ENCODE peak calls at places on chromosomes 16 and 17, in six cellular contexts. X, B, I, Q, Z and G are unnamed samples.
A peak's percentile ranks its signal among the peaks of the same experiment; 100 is the strongest.

GRCh38 chr17:5526821-5527598 is 40.6 kb downstream of the MIS12 start:
- DNase-seq in X (peak; percentile 75), B (no peak), I (no peak), Q (peak; percentile 70), Z (peak; percentile 28), G (peak; percentile 84)

GRCh38 chr16:70493863-70494770 is 29.2 kb downstream of the COG4 start:
- DNase-seq in X (no peak), B (no peak), I (no peak), Q (no peak), Z (no peak), G (no peak)

GRCh38 chr17:78675836-78676235 is 98.6 kb upstream of the DNAH17 start:
- DNase-seq in X (no peak), B (no peak), I (no peak), Q (no peak), Z (no peak), G (no peak)

GRCh38 chr17:72171703-72172670 is 51.2 kb downstream of the SOX9 start:
- DNase-seq in X (no peak), B (no peak), I (no peak), Q (no peak), Z (no peak), G (no peak)

GRCh38 chr16:9134739-9135138 is 43.3 kb downstream of the HAPSTR1 start:
- DNase-seq in X (peak; percentile 29), B (no peak), I (peak; percentile 79), Q (peak; percentile 82), Z (peak; percentile 15), G (no peak)

GRCh38 chr17:72587156-72587555 is 466.3 kb downstream of the SOX9 start:
- DNase-seq in X (no peak), B (no peak), I (no peak), Q (no peak), Z (no peak), G (no peak)

GRCh38 chr17:27348196-27348595 is 54.3 kb downstream of the WSB1 start:
- DNase-seq in X (no peak), B (no peak), I (no peak), Q (no peak), Z (no peak), G (no peak)

GRCh38 chr17:48510761-48511604 is 19.8 kb downstream of the HOXB1 start:
- DNase-seq in X (no peak), B (peak; percentile 73), I (no peak), Q (no peak), Z (no peak), G (no peak)

GRCh38 chr16:73040735-73041402 is 7.1 kb downstream of the ZFHX3 start:
- DNase-seq in X (no peak), B (no peak), I (no peak), Q (no peak), Z (no peak), G (no peak)

GRCh38 chr17:74814453-74814852 is 38.3 kb upstream of the NAT9 start:
- DNase-seq in X (no peak), B (no peak), I (no peak), Q (peak; percentile 72), Z (no peak), G (no peak)

GRCh38 chr17:57407287-57408063 is 151.2 kb downstream of the MSI2 start:
- DNase-seq in X (no peak), B (no peak), I (no peak), Q (no peak), Z (no peak), G (no peak)

GRCh38 chr16:87948735-87949070 is 2.5 kb upstream of the BANP start:
- DNase-seq in X (no peak), B (no peak), I (no peak), Q (no peak), Z (no peak), G (no peak)

GRCh38 chr17:73481672-73482071 is 162.6 kb downstream of the SDK2 start:
- DNase-seq in X (no peak), B (no peak), I (no peak), Q (no peak), Z (no peak), G (no peak)

GRCh38 chr16:3155181-3155580 is 20.4 kb downstream of the ZNF213 start:
- DNase-seq in X (no peak), B (no peak), I (no peak), Q (no peak), Z (no peak), G (no peak)

GRCh38 chr17:11238710-11239109 is 2.3 kb upstream of the SHISA6 start:
- DNase-seq in X (no peak), B (no peak), I (no peak), Q (no peak), Z (no peak), G (no peak)

GRCh38 chr16:47887496-47887895 is 268.3 kb downstream of the ABCC12 start:
- DNase-seq in X (no peak), B (no peak), I (no peak), Q (no peak), Z (no peak), G (no peak)

GRCh38 chr16:81313731-81314602 is 795 bp upstream of the GAN start:
- DNase-seq in X (no peak), B (no peak), I (peak; percentile 48), Q (peak; percentile 43), Z (no peak), G (no peak)

GRCh38 chr17:39404542-39405378 is 3.3 kb upstream of the FBXL20 start:
- DNase-seq in X (no peak), B (no peak), I (no peak), Q (no peak), Z (peak; percentile 19), G (no peak)

GRCh38 chr16:81500833-81501521 is 56.4 kb downstream of the CMIP start:
- DNase-seq in X (no peak), B (no peak), I (no peak), Q (no peak), Z (no peak), G (no peak)

GRCh38 chr17:73030501-73030911 is 62.0 kb downstream of the SLC39A11 start:
- DNase-seq in X (no peak), B (no peak), I (no peak), Q (no peak), Z (no peak), G (no peak)

GRCh38 chr16:78530283-78530682 is 430.8 kb downstream of the WWOX start:
- DNase-seq in X (no peak), B (no peak), I (no peak), Q (no peak), Z (no peak), G (no peak)

GRCh38 chr17:58315281-58315711 is 13.3 kb downstream of the TSPOAP1 start:
- DNase-seq in X (no peak), B (no peak), I (peak; percentile 23), Q (peak; percentile 16), Z (no peak), G (no peak)

GRCh38 chr17:58391302-58391984 is 25.9 kb downstream of the RNF43 start:
- DNase-seq in X (peak; percentile 100), B (no peak), I (no peak), Q (peak; percentile 75), Z (peak; percentile 34), G (no peak)

GRCh38 chr17:79874329-79874981 is 35.2 kb upstream of the CBX4 start:
- DNase-seq in X (peak; percentile 72), B (no peak), I (no peak), Q (peak; percentile 80), Z (peak; percentile 62), G (no peak)
- TF ChIP-seq SIN3A in X (no peak), B (no peak), I (no peak), Q (no peak), Z (no peak), G (no peak)

GRCh38 chr17:44094701-44095387 is 24.3 kb downstream of the G6PC3 start:
- DNase-seq in X (no peak), B (no peak), I (no peak), Q (no peak), Z (no peak), G (no peak)

GRCh38 chr17:44097110-44097810 is 26.2 kb downstream of the HDAC5 start:
- DNase-seq in X (no peak), B (no peak), I (no peak), Q (no peak), Z (peak; percentile 34), G (no peak)

GRCh38 chr17:44095388-44095646 is 24.8 kb downstream of the G6PC3 start:
- DNase-seq in X (no peak), B (no peak), I (no peak), Q (no peak), Z (peak; percentile 77), G (no peak)

GRCh38 chr17:44093231-44093900 is 22.8 kb downstream of the G6PC3 start:
- DNase-seq in X (no peak), B (no peak), I (no peak), Q (no peak), Z (no peak), G (no peak)

GRCh38 chr17:44095647-44096496 is 25.3 kb downstream of the G6PC3 start:
- DNase-seq in X (no peak), B (no peak), I (peak; percentile 86), Q (peak; percentile 85), Z (peak; percentile 82), G (no peak)
- TF ChIP-seq POLR2AphosphoS5 in X (peak; percentile 70), B (peak; percentile 28), I (peak; percentile 70), Q (peak; percentile 68), Z (peak; percentile 69), G (no peak)

DNA sequence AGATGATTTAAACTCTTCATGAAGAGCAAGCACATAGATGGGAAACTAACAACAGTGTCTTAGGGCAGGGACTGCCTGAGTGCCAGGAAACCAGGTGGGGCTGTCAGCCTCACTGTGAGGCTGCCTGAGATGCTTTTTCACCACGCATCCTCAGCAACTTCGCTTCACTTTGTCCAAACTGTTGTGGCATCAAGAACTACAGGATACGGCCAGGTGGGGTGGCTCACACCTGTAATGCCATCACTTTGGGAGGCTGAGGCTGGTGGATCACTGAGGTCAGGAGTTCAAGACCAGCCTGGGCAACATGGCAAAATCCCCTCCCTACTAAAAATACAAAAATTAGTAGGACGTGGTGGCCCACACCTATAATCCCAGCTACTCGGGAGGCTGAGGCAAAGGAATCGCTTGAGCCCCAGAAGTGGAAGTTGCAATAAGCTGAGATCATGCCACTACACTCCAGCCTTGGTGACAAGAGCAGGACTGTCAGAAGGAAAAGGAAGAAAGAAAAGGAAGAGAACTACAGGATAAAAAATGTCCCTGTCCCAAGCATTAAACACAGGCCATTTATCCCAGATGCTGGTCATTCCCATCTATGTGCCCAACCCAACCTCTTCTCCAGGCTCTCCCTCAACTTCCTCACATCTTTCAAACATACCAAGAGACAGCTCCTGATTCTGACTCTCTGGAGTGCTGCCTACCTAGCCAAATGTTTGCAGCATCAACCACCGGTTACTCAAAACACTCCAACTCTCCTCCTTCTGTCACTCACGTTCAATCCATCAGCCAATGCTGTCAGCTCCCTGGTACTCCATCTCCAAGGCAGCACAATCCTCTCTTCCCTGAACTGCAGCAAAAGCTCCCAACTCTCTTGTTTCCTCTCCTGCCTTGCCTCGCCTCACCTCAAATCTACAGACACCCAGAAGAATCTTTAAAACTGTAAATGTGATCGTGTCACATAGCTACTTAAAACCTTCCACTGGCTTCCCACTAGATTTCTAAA is 1.6 kb downstream of the EIF4A3 start:
- DNase-seq in X (no peak), B (no peak), I (no peak), Q (no peak), Z (no peak), G (no peak)
- TF ChIP-seq SIN3A in X (no peak), B (no peak), I (no peak), Q (no peak), Z (no peak), G (no peak)

DNA sequence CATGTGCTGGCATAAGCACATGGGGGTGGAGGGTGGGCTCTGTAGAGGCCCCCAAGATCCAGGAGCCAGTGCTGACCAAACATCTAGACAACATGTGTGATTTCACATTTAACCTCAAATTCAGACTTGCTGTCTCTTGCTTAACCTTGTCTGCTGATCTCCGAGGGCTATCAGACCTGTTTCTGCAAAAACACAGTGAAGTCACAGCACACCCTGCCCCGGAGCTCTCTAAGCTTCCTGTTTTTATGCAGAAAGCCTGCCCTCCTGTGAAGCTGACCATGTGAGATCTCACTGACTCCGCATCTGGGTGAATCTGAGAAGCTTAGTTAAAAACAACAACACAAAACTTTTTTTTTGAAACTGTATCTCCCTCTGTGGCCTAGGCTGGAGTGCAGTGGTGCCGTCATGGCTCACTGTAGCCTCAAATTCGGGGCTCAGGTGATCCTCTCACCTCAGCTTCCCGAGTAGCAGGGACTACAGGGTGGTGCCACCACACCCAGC is 6.6 kb upstream of the DPEP2 start:
- DNase-seq in X (no peak), B (no peak), I (no peak), Q (no peak), Z (no peak), G (no peak)
- TF ChIP-seq POLR2AphosphoS5 in X (no peak), B (no peak), I (no peak), Q (no peak), Z (no peak), G (no peak)